ENCODE peak calls at places on chromosome 7, in seven cellular contexts. L is SJCRH30, F is endodermal cell, U is OCI-LY7, P is lower lobe of right lung, H is osteoblast, Y is gastrocnemius medialis. T is an unnamed sample. For H3K4me1, the result is how much of the 10 kb centered on the place peaks cover.

GRCh38 chr7:16295558-16295957 is 125.8 kb downstream of the CRPPA start:
- DNase-seq in L (peak), F (no peak), U (no peak), P (no peak), H (no peak), Y (no peak), T (peak)

GRCh38 chr7:158266817-158267736 is 320.5 kb downstream of the PTPRN2 start:
- DNase-seq in L (no peak), F (no peak), U (no peak), P (no peak), H (peak), Y (no peak), T (no peak)

GRCh38 chr7:66379761-66380160 is 174.6 kb downstream of the TPST1 start:
- DNase-seq in L (no peak), F (no peak), U (no peak), P (no peak), H (peak), Y (no peak), T (no peak)

GRCh38 chr7:27745064-27745583 is 5.2 kb downstream of the TAX1BP1 start:
- DNase-seq in L (peak), F (peak), U (peak), P (no peak), H (no peak), Y (no peak), T (peak)

GRCh38 chr7:40760997-40761396 is 626.2 kb downstream of the SUGCT start:
- DNase-seq in L (no peak), F (no peak), U (no peak), P (no peak), H (no peak), Y (no peak), T (no peak)

GRCh38 chr7:73342645-73343044 is 14.7 kb downstream of the FKBP6 start:
- DNase-seq in L (peak), F (peak), U (no peak), P (no peak), H (peak), Y (no peak), T (peak)

GRCh38 chr7:31785081-31785480 is 98.1 kb downstream of the PPP1R17 start:
- DNase-seq in L (no peak), F (no peak), U (no peak), P (no peak), H (peak), Y (no peak), T (peak)

GRCh38 chr7:71050492-71050891 is 81.5 kb upstream of the GALNT17 start:
- DNase-seq in L (no peak), F (no peak), U (no peak), P (no peak), H (no peak), Y (no peak), T (no peak)

GRCh38 chr7:1539346-1540321 is 9.1 kb downstream of the MAFK start:
- DNase-seq in L (no peak), F (no peak), U (no peak), P (peak), H (no peak), Y (no peak), T (no peak)

GRCh38 chr7:157472311-157473050 is 135.7 kb downstream of the DNAJB6 start:
- DNase-seq in L (no peak), F (peak), U (no peak), P (no peak), H (peak), Y (no peak), T (no peak)

GRCh38 chr7:80646088-80646961 is 7.9 kb downstream of the CD36 start:
- DNase-seq in L (no peak), F (no peak), U (no peak), P (no peak), H (no peak), Y (no peak), T (no peak)

GRCh38 chr7:99893280-99893679 is 16.4 kb upstream of the OR2AE1 start:
- DNase-seq in L (no peak), F (no peak), U (no peak), P (no peak), H (no peak), Y (no peak), T (no peak)

GRCh38 chr7:34104992-34105391 is 199.7 kb downstream of the BMPER start:
- DNase-seq in L (no peak), F (no peak), U (no peak), P (no peak), H (no peak), Y (no peak), T (no peak)

GRCh38 chr7:115406216-115406615 is 484.3 kb downstream of the MDFIC start:
- DNase-seq in L (no peak), F (no peak), U (no peak), P (no peak), H (no peak), Y (no peak), T (no peak)

GRCh38 chr7:78224923-78225322 is 426.4 kb downstream of the PHTF2 start:
- DNase-seq in L (no peak), F (no peak), U (no peak), P (no peak), H (no peak), Y (no peak), T (no peak)

GRCh38 chr7:50857804-50858203 is 75.1 kb upstream of the GRB10 start:
- DNase-seq in L (peak), F (no peak), U (no peak), P (no peak), H (no peak), Y (no peak), T (no peak)
- H3K4me1 ChIP-seq in L (under half), F (under half), U (under half), P (under half), H (under half), Y (under half), T (under half)

DNA sequence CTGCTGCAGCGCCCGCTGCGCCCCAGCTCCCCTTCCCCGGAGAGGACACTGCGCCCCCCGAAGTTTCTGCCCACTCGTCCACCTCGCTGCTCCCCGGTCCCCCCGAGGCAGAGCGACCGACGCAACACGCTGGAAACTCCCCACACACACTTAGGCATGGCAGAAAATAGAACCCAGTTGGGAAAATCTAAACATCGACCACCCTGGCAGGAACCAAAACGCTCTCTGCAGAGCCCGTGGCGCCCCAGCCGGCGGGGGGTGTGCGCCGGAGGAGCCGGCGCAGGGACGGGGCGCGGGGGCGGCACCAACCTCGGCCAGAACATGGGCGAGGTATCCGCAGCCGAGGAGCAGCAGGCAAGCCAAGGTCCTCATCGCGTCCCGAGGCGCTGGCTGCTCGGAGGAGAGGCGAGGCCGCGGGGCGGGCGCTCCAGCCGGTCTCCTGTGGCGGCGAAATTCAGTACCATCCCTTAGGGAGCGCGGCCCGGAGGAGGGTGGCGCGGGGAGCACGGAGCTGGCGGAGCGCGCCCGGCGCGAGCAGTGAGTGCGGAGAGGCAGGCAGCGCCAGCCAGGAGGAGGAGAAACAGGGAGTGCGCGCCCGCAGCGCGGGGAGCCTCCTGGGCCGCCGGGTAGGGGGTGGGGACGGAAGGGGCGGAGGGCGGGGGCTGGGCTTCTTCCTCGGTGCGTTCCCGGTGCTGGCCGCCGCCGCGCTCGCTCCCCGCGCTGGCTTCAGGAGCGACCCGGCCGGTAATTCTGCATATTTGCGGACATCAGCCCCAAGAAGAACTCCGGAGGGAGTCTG is 817 bp downstream of the PDGFA start:
- DNase-seq in L (peak), F (peak), U (no peak), P (peak), H (peak), Y (peak), T (peak)
- H3K4me1 ChIP-seq in L (under half), F (under half), U (under half), P (half or more), H (under half), Y (under half), T (under half)

GRCh38 chr7:102424129-102424551 is 9.2 kb upstream of the ORAI2 start:
- DNase-seq in L (no peak), F (peak), U (peak), P (no peak), H (no peak), Y (no peak), T (no peak)

GRCh38 chr7:102424787-102425218 is 8.6 kb upstream of the ORAI2 start:
- DNase-seq in L (no peak), F (no peak), U (peak), P (peak), H (no peak), Y (no peak), T (no peak)

GRCh38 chr7:102426268-102427031 is 6.9 kb upstream of the ORAI2 start:
- DNase-seq in L (no peak), F (no peak), U (peak), P (peak), H (no peak), Y (no peak), T (no peak)

GRCh38 chr7:102429141-102429904 is 4.1 kb upstream of the ORAI2 start:
- DNase-seq in L (no peak), F (no peak), U (no peak), P (no peak), H (no peak), Y (no peak), T (no peak)

DNA sequence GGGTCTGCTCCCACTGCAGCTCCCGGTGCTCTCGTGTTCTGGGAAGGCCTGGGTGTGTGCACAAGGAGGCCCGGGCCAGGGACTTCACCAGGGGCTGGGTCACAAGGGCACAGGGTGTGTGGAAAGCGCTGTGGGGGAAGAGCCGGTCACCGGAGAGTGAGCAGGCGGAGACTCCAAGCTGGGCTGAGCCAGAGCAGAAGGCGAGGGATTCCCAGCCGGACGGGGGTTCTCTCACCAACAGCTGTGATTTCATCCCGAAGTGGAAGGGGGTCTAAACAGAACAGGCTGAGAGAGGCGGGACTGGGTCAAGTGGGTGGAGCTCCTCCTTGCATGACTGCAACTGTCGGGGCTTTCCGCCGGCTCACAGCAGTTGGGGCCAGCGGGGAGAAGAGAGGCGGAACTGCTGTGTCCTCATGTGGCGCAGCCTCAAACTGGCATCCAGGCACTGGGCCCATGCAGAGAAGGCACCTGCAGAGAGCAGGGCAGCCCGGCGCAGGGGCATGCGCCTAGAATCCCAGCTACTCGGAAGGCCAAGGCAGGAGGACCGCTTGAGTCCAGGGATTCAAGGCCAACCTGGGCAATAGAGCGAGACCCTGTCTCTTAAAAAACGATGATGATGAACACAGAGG is 7.6 kb upstream of the ORAI2 start:
- DNase-seq in L (no peak), F (peak), U (peak), P (peak), H (no peak), Y (no peak), T (no peak)
- H3K4me1 ChIP-seq in L (under half), F (under half), U (half or more), P (under half), H (under half), Y (under half), T (under half)

DNA sequence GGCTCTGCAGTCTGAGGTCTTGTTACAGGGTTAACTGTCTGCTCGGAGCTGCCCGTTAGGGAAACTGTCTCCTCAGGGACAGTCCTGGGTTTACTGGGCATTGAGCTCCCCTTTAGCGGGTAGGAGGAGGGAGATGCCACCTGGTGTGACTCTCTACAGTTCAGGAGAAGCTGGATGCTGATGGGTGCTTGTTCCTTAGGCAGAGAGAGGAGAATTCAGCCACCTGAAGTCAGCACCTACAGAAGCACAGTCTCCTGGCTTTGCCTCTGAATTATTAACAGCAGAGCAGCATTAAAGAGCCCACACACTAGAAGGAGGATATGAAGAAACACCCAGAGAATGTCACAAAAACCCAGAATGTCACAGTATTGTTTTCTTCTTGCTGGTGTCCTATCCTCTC is 656 bp downstream of the GIMAP4 start:
- DNase-seq in L (no peak), F (no peak), U (no peak), P (no peak), H (no peak), Y (no peak), T (no peak)
- H3K4me1 ChIP-seq in L (under half), F (under half), U (under half), P (under half), H (under half), Y (under half), T (under half)

GRCh38 chr7:47180268-47180826 is 401.6 kb downstream of the TNS3 start:
- DNase-seq in L (peak), F (peak), U (peak), P (no peak), H (peak), Y (no peak), T (peak)
- H3K4me1 ChIP-seq in L (under half), F (under half), U (half or more), P (under half), H (under half), Y (under half), T (under half)

DNA sequence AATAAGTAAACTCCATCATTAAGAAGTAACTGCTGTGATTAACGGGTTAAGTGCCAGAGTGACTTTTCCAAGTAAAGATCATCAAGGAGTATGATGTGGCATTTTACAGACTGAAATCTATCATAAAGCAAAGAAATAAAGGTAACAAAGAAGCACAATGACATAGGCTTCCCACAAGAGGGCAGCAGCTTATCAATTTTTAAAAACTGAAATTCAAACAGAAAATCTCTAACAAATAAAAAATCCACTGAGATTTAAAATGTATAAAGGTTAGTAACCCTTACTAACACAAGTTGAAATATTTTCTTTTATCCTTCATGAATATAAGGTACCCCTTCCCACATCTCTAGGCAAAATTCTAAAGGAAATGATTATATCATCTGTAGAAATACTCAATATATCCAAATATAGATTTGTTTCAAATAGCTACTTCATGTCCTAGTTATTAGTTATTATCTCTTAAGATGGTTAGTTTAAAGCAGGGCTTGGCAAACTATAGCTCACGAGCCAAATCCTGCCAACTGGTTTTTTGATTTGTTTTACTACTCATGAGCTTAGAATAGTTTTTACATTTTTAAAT is 29.2 kb downstream of the FAM3C start:
- DNase-seq in L (peak), F (no peak), U (peak), P (no peak), H (no peak), Y (no peak), T (peak)
- H3K4me1 ChIP-seq in L (under half), F (under half), U (under half), P (under half), H (under half), Y (under half), T (under half)

DNA sequence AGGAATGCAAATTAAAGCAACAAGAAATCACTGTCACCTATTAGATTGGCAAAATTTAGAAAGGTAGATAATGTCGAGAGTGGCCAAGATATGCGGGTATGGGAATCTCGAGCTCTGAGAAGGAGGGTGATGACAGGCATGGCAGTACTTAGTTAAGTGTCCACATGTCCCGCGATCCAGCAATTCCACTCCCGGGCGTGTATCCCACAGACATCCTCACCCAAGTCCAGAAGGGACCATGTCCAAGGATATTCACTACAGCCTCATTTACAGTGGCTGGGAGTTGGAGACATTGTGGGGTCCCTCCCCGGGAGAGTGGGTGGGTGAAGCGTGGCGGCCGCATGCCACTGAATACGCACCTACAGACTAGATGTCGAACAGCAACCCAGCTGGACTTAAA is 10.1 kb downstream of the KCNH2 start:
- DNase-seq in L (no peak), F (no peak), U (no peak), P (no peak), H (no peak), Y (no peak), T (no peak)
- H3K4me1 ChIP-seq in L (under half), F (under half), U (under half), P (under half), H (under half), Y (under half), T (under half)

DNA sequence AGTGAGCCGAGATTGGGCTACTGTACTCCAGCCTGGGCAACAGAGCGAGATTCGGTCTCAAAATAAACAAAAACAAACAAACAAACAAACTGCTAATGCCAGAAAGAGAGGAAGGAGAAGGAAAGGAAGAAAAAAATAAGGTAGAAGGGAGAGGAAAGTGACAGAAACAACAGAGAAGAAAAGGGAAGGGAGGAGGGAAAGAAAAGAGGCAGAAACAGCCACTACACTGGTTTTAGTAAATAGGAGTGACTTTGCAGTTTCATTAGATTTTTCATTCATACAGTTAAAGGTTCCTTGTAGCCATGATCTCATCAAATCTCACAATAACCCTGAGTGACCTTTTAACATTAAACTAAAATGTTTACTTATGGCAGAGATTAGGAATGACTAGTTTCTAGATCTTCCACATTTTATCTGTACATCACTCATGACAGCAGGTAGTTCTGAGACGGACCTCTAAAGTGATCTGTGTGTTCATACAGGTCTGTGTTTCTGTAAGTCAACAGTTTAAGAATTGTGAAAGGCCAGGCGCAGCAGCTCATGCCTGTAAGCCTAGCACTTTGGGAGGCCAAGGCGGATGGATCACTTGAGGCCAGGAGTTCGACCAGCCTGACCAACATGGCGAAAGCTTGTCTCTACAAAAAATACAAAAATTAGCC is 191.3 kb upstream of the KLF14 start:
- DNase-seq in L (no peak), F (no peak), U (no peak), P (no peak), H (no peak), Y (no peak), T (no peak)
- H3K4me1 ChIP-seq in L (under half), F (under half), U (under half), P (half or more), H (half or more), Y (half or more), T (under half)

DNA sequence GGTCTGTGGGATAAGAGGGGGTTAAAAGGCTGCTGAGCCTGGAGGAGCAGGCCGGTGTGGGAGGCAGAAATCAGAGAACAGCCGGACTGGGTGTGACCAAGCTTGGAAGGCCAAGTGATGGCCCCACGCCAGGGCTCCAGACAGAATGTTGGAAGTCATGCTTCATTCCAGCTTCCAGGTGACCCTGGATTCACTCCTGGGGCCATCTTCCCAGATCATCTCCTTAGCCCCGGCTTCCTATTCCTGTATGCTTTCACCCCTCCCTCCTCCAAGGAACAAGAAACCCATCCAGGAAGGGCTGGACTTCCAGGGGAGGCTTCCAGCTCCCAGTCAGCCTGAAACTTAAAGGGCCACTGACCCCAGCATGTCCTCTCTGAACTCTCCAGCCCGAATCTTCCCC is 1.0 kb downstream of the INMT start:
- DNase-seq in L (peak), F (no peak), U (no peak), P (peak), H (no peak), Y (peak), T (peak)
- H3K4me1 ChIP-seq in L (under half), F (under half), U (under half), P (half or more), H (under half), Y (half or more), T (under half)

GRCh38 chr7:149561072-149561471 is 63.5 kb upstream of the ZNF746 start:
- DNase-seq in L (no peak), F (no peak), U (no peak), P (no peak), H (no peak), Y (no peak), T (peak)
- H3K4me1 ChIP-seq in L (under half), F (under half), U (under half), P (under half), H (under half), Y (under half), T (under half)